ENCODE peak calls at places on chromosomes 1 and 21, in ten cellular contexts. One of them, this sample, is unnamed.

GRCh38 chr1:92953491-92953890 is 7.8 kb downstream of the DIPK1A start:
- DNase-seq in heart left ventricle: no peak
- DNase-seq in NB4: peak; percentile 46
- DNase-seq in GM12892: no peak
- DNase-seq in GM12891: no peak
- DNase-seq in IMR-90: no peak
- DNase-seq in H1: no peak
- DNase-seq in uterus: no peak
- DNase-seq in endothelial cell of umbilical vein: no peak
- DNase-seq in right lobe of liver: no peak
- DNase-seq in this sample: no peak

GRCh38 chr1:36083635-36084501 is at the start of gene TEKT2:
- DNase-seq in GM12892: no peak
- DNase-seq in uterus: no peak
- DNase-seq in IMR-90: no peak
- DNase-seq in GM12891: no peak
- DNase-seq in right lobe of liver: peak; percentile 37
- DNase-seq in H1: no peak
- DNase-seq in endothelial cell of umbilical vein: peak; percentile 52
- DNase-seq in heart left ventricle: no peak
- DNase-seq in NB4: peak; percentile 44
- DNase-seq in this sample: peak; percentile 19

GRCh38 chr1:63843010-63843409 is 69.2 kb downstream of the ROR1 start:
- DNase-seq in GM12891: no peak
- DNase-seq in GM12892: no peak
- DNase-seq in NB4: no peak
- DNase-seq in heart left ventricle: no peak
- DNase-seq in uterus: no peak
- DNase-seq in right lobe of liver: no peak
- DNase-seq in endothelial cell of umbilical vein: no peak
- DNase-seq in H1: no peak
- DNase-seq in IMR-90: no peak
- DNase-seq in this sample: no peak

GRCh38 chr21:46155514-46156377 is at the start of gene FTCD:
- DNase-seq in H1: no peak
- DNase-seq in endothelial cell of umbilical vein: no peak
- DNase-seq in right lobe of liver: peak; percentile 81
- DNase-seq in GM12891: no peak
- DNase-seq in uterus: peak; percentile 9
- DNase-seq in NB4: no peak
- DNase-seq in heart left ventricle: peak; percentile 24
- DNase-seq in GM12892: no peak
- DNase-seq in IMR-90: no peak
- DNase-seq in this sample: no peak

GRCh38 chr1:29655945-29656866 is 419.9 kb downstream of the PTPRU start:
- DNase-seq in endothelial cell of umbilical vein: no peak
- DNase-seq in NB4: peak; percentile 4
- DNase-seq in right lobe of liver: no peak
- DNase-seq in IMR-90: peak; percentile 16
- DNase-seq in H1: no peak
- DNase-seq in GM12892: no peak
- DNase-seq in GM12891: no peak
- DNase-seq in heart left ventricle: no peak
- DNase-seq in uterus: no peak
- DNase-seq in this sample: no peak

GRCh38 chr1:183871142-183871541 is 66.2 kb downstream of the RGL1 start:
- DNase-seq in heart left ventricle: no peak
- DNase-seq in GM12892: no peak
- DNase-seq in IMR-90: peak; percentile 71
- DNase-seq in GM12891: no peak
- DNase-seq in H1: no peak
- DNase-seq in NB4: no peak
- DNase-seq in uterus: peak; percentile 52
- DNase-seq in right lobe of liver: no peak
- DNase-seq in endothelial cell of umbilical vein: peak; percentile 93
- DNase-seq in this sample: no peak

GRCh38 chr1:23799570-23800395 is 771 bp downstream of the GALE start:
- DNase-seq in GM12892: peak; percentile 51
- DNase-seq in GM12891: peak; percentile 47
- DNase-seq in NB4: peak; percentile 69
- DNase-seq in IMR-90: peak; percentile 56
- DNase-seq in right lobe of liver: peak; percentile 85
- DNase-seq in H1: no peak
- DNase-seq in uterus: peak; percentile 69
- DNase-seq in heart left ventricle: peak; percentile 63
- DNase-seq in endothelial cell of umbilical vein: peak; percentile 85
- DNase-seq in this sample: no peak

GRCh38 chr1:238690415-238690814 is 696.0 kb upstream of the CHRM3 start:
- DNase-seq in uterus: no peak
- DNase-seq in right lobe of liver: no peak
- DNase-seq in GM12892: no peak
- DNase-seq in endothelial cell of umbilical vein: no peak
- DNase-seq in GM12891: no peak
- DNase-seq in IMR-90: peak; percentile 35
- DNase-seq in NB4: peak; percentile 9
- DNase-seq in H1: no peak
- DNase-seq in heart left ventricle: no peak
- DNase-seq in this sample: no peak

GRCh38 chr1:50705041-50705440 is 255.0 kb downstream of the FAF1 start:
- DNase-seq in H1: no peak
- DNase-seq in heart left ventricle: no peak
- DNase-seq in IMR-90: peak; percentile 13
- DNase-seq in right lobe of liver: no peak
- DNase-seq in GM12892: no peak
- DNase-seq in NB4: no peak
- DNase-seq in endothelial cell of umbilical vein: no peak
- DNase-seq in GM12891: no peak
- DNase-seq in uterus: no peak
- DNase-seq in this sample: no peak

GRCh38 chr1:46455951-46456350 is 33.7 kb upstream of the DMBX1 start:
- DNase-seq in GM12891: no peak
- DNase-seq in GM12892: no peak
- DNase-seq in right lobe of liver: no peak
- DNase-seq in NB4: no peak
- DNase-seq in uterus: no peak
- DNase-seq in heart left ventricle: no peak
- DNase-seq in H1: no peak
- DNase-seq in endothelial cell of umbilical vein: no peak
- DNase-seq in IMR-90: no peak
- DNase-seq in this sample: no peak

GRCh38 chr21:42649122-42650032 is 4.0 kb upstream of the PDE9A start:
- DNase-seq in IMR-90: no peak
- DNase-seq in right lobe of liver: peak; percentile 8
- DNase-seq in uterus: no peak
- DNase-seq in GM12891: no peak
- DNase-seq in heart left ventricle: peak; percentile 6
- DNase-seq in endothelial cell of umbilical vein: no peak
- DNase-seq in NB4: no peak
- DNase-seq in GM12892: no peak
- DNase-seq in H1: no peak
- DNase-seq in this sample: no peak

DNA sequence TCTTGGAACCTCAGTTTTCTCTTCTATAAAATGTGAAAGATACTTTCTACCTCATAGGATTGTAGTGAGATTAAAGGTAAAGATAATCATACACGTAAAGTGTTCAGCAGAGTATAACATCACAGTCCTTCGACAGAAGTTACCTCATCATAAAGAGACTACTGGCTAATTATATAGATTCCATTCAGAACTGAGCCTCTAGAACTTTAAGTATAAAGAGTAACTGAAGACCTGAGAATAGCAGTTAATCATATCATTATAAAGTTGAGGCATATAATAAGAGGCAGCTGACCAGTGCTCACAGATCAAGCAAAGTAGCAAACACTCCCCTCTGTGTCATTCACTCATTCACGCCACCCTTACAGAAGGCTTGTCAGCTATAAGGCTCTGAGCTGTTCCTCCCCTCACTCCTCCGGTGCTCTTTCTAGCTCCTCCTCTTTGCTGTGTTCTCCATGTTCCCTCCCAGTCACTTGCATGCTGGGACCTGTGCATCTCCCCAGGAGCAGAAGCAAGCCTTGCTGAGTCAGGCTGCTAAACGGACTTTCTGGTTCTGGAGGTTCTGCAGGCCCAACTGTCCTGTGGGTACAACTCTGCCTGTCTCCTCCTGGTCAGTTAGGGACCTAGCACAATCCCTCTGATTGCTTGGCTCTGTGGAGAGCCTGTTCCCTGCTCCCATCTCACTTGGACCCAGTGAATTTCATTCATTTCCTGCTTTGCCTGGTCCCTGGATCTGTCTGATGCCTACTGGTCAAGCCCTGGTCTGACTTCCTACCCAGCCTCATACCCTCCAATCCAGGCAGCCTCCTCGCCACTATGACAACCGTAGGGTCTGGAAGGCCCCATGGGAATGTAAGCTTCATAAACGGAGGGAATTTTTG is 28.3 kb upstream of the LY9 start:
- DNase-seq in IMR-90: no peak
- DNase-seq in H1: no peak
- DNase-seq in GM12892: no peak
- DNase-seq in GM12891: no peak
- DNase-seq in uterus: no peak
- DNase-seq in NB4: peak; percentile 11
- DNase-seq in heart left ventricle: no peak
- DNase-seq in endothelial cell of umbilical vein: no peak
- DNase-seq in right lobe of liver: no peak
- DNase-seq in this sample: no peak
- TF ChIP-seq POLR2A in IMR-90: no peak
- TF ChIP-seq POLR2A in H1: no peak
- TF ChIP-seq POLR2A in GM12892: peak; percentile 79
- TF ChIP-seq POLR2A in GM12891: peak; percentile 94
- TF ChIP-seq POLR2A in uterus: no peak
- TF ChIP-seq POLR2A in NB4: no peak
- TF ChIP-seq POLR2A in heart left ventricle: no peak
- TF ChIP-seq POLR2A in endothelial cell of umbilical vein: no peak
- TF ChIP-seq POLR2A in right lobe of liver: no peak
- TF ChIP-seq POLR2A in this sample: no peak

GRCh38 chr1:107689157-107689556 is 275.8 kb downstream of the VAV3 start:
- DNase-seq in H1: no peak
- DNase-seq in endothelial cell of umbilical vein: no peak
- DNase-seq in IMR-90: no peak
- DNase-seq in heart left ventricle: no peak
- DNase-seq in right lobe of liver: no peak
- DNase-seq in GM12892: no peak
- DNase-seq in GM12891: no peak
- DNase-seq in uterus: peak; percentile 31
- DNase-seq in NB4: no peak
- DNase-seq in this sample: no peak

GRCh38 chr1:107690491-107690890 is 274.5 kb downstream of the VAV3 start:
- DNase-seq in H1: no peak
- DNase-seq in right lobe of liver: no peak
- DNase-seq in GM12892: no peak
- DNase-seq in IMR-90: no peak
- DNase-seq in NB4: no peak
- DNase-seq in GM12891: no peak
- DNase-seq in endothelial cell of umbilical vein: no peak
- DNase-seq in uterus: no peak
- DNase-seq in heart left ventricle: no peak
- DNase-seq in this sample: no peak

GRCh38 chr1:107689733-107690132 is 275.2 kb downstream of the VAV3 start:
- DNase-seq in uterus: no peak
- DNase-seq in IMR-90: no peak
- DNase-seq in GM12891: no peak
- DNase-seq in GM12892: no peak
- DNase-seq in NB4: no peak
- DNase-seq in H1: no peak
- DNase-seq in heart left ventricle: no peak
- DNase-seq in endothelial cell of umbilical vein: no peak
- DNase-seq in right lobe of liver: no peak
- DNase-seq in this sample: no peak

GRCh38 chr1:107691542-107691941 is 273.4 kb downstream of the VAV3 start:
- DNase-seq in heart left ventricle: no peak
- DNase-seq in right lobe of liver: no peak
- DNase-seq in IMR-90: no peak
- DNase-seq in GM12892: no peak
- DNase-seq in uterus: no peak
- DNase-seq in endothelial cell of umbilical vein: no peak
- DNase-seq in H1: no peak
- DNase-seq in NB4: peak; percentile 35
- DNase-seq in GM12891: no peak
- DNase-seq in this sample: no peak

GRCh38 chr1:107687846-107688753 is 276.9 kb downstream of the VAV3 start:
- DNase-seq in H1: no peak
- DNase-seq in GM12892: no peak
- DNase-seq in heart left ventricle: no peak
- DNase-seq in endothelial cell of umbilical vein: no peak
- DNase-seq in NB4: peak; percentile 75
- DNase-seq in GM12891: no peak
- DNase-seq in uterus: no peak
- DNase-seq in IMR-90: no peak
- DNase-seq in right lobe of liver: no peak
- DNase-seq in this sample: no peak
- TF ChIP-seq POLR2A in H1: no peak
- TF ChIP-seq POLR2A in GM12892: no peak
- TF ChIP-seq POLR2A in heart left ventricle: no peak
- TF ChIP-seq POLR2A in endothelial cell of umbilical vein: no peak
- TF ChIP-seq POLR2A in NB4: no peak
- TF ChIP-seq POLR2A in GM12891: no peak
- TF ChIP-seq POLR2A in uterus: no peak
- TF ChIP-seq POLR2A in IMR-90: no peak
- TF ChIP-seq POLR2A in right lobe of liver: no peak
- TF ChIP-seq POLR2A in this sample: no peak

DNA sequence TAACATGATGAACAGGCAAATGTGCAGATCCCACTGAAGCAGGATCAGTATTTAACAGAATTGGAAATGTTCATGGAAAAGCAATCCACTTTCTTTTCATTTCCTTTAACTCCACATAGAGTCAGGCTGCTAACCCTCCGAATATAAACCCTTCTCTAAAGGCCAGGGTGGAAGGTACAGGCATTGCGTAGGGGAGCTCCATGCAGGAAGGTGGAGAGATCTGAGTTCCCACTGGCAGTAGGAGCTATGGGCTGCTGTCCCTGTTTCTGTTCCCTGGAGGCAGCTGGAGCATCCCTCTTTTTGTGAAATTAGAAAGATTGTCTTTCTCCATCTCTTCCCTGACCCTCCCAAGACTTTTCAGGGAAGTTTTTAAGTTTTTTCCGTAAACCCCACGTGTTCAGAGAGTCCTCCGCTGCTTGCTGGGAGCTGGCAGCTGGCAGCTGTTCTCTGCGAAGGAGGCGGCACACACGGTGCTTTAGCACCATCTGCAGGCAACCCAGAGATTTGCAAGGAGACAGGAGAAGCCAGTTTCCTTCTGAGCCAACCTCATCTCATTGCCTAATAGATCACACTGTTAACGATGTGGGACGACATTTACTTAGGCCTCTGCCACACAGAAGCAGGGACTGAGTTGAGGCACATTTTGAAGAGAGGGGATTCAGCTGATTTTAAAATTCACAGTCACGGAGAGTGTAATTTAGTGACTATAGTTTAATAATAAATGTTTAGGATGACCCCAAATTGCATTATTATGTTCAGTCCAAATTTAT is 55.4 kb upstream of the HOOK1 start:
- DNase-seq in GM12892: peak; percentile 46
- DNase-seq in NB4: peak; percentile 88
- DNase-seq in right lobe of liver: peak; percentile 74
- DNase-seq in endothelial cell of umbilical vein: peak; percentile 85
- DNase-seq in uterus: peak; percentile 85
- DNase-seq in heart left ventricle: peak; percentile 79
- DNase-seq in GM12891: peak; percentile 56
- DNase-seq in IMR-90: peak; percentile 83
- DNase-seq in H1: peak; percentile 54
- DNase-seq in this sample: peak; percentile 68
- TF ChIP-seq POLR2A in GM12892: no peak
- TF ChIP-seq POLR2A in NB4: no peak
- TF ChIP-seq POLR2A in right lobe of liver: no peak
- TF ChIP-seq POLR2A in endothelial cell of umbilical vein: no peak
- TF ChIP-seq POLR2A in uterus: no peak
- TF ChIP-seq POLR2A in heart left ventricle: no peak
- TF ChIP-seq POLR2A in GM12891: no peak
- TF ChIP-seq POLR2A in IMR-90: peak; percentile 79
- TF ChIP-seq POLR2A in H1: no peak
- TF ChIP-seq POLR2A in this sample: no peak

GRCh38 chr1:19209439-19209989 is 552 bp downstream of the UBR4 start:
- DNase-seq in endothelial cell of umbilical vein: peak; percentile 48
- DNase-seq in GM12892: peak; percentile 33
- DNase-seq in heart left ventricle: peak; percentile 37
- DNase-seq in GM12891: no peak
- DNase-seq in NB4: peak; percentile 74
- DNase-seq in H1: peak; percentile 1
- DNase-seq in right lobe of liver: no peak
- DNase-seq in IMR-90: peak; percentile 61
- DNase-seq in uterus: peak; percentile 36
- DNase-seq in this sample: peak; percentile 91
- TF ChIP-seq POLR2A in endothelial cell of umbilical vein: no peak
- TF ChIP-seq POLR2A in GM12892: no peak
- TF ChIP-seq POLR2A in heart left ventricle: no peak
- TF ChIP-seq POLR2A in GM12891: no peak
- TF ChIP-seq POLR2A in NB4: no peak
- TF ChIP-seq POLR2A in H1: no peak
- TF ChIP-seq POLR2A in right lobe of liver: no peak
- TF ChIP-seq POLR2A in IMR-90: no peak
- TF ChIP-seq POLR2A in uterus: no peak
- TF ChIP-seq POLR2A in this sample: no peak

This sample was measured in erythroblast.